ENCODE peak calls at places on chromosomes 4 and X, in ten cellular contexts. Z is activated naive CD4-positive, alpha-beta T cell treated with Interleukin-2 at 50 U/mL for 16 hours; A is stimulated activated naive CD4-positive, alpha-beta T cell treated with Interleukin-2 at 50 U/mL for 16 hours; U is activated CD4-positive, alpha-beta T cell treated with anti-CD3 and anti-CD28 coated beads, Interleukin-2, amount 50 U/mL, for 4 hours; V is activated CD8-positive, alpha-beta memory T cell treated with anti-CD3 and anti-CD28 coated beads, Interleukin-2, amount 10 ng/mL, durations not matched to agents 7 days and 5 days; G is H9; D is NCI-H748 treated with DMSO at 0.1 percent for 48 hours; H is dermis microvascular lymphatic vessel endothelial cell; R is activated CD4-positive, alpha-beta memory T cell treated with anti-CD3 and anti-CD28 coated beads, Interleukin-2, amount 10 ng/mL, durations not matched to agents 7 days and 5 days; E is AG20443. C is an unnamed sample.

GRCh38 chrX:5916945-5917344 is 311.7 kb downstream of the NLGN4X start:
- DNase-seq in E (no peak), H (no peak), Z (no peak), V (no peak), R (no peak), U (no peak), D (no peak), G (no peak), A (no peak), C (no peak)

GRCh38 chrX:22220941-22221340 is 51.8 kb upstream of the CBLL2 start:
- DNase-seq in R (no peak), A (no peak), U (no peak), E (peak), G (no peak), V (no peak), H (no peak), Z (no peak), D (no peak), C (no peak)

GRCh38 chrX:46978341-46979291 is 66.4 kb downstream of the JADE3 start:
- DNase-seq in Z (peak), G (peak), E (peak), H (peak), D (peak), U (peak), V (peak), R (peak), A (peak), C (peak)

GRCh38 chr4:135533053-135533452 is 1331.5 kb upstream of the PABPC4L start:
- DNase-seq in V (no peak), A (no peak), E (no peak), G (no peak), R (no peak), Z (no peak), D (no peak), H (no peak), U (no peak), C (no peak)

GRCh38 chrX:275967-276587 is 5.1 kb upstream of the PLCXD1 start:
- DNase-seq in G (peak), U (no peak), R (peak), E (peak), A (no peak), Z (peak), V (peak), D (no peak), H (peak), C (no peak)

GRCh38 chr4:137203601-137204000 is 328.7 kb downstream of the PCDH18 start:
- DNase-seq in D (no peak), V (no peak), R (no peak), E (peak), G (no peak), A (no peak), H (no peak), U (no peak), Z (no peak), C (no peak)

GRCh38 chrX:45295587-45295986 is 94.9 kb upstream of the DIPK2B start:
- DNase-seq in V (no peak), Z (no peak), E (peak), D (peak), U (no peak), R (no peak), H (peak), A (no peak), G (no peak), C (no peak)

GRCh38 chr4:25144870-25145481 is 15.3 kb downstream of the SEPSECS start:
- DNase-seq in H (peak), A (no peak), E (peak), Z (no peak), V (no peak), D (peak), G (no peak), R (no peak), U (no peak), C (no peak)

GRCh38 chrX:79081895-79082512 is 62.5 kb upstream of the GPR174 start:
- DNase-seq in D (peak), H (peak), V (peak), R (no peak), U (peak), Z (no peak), A (no peak), E (peak), G (no peak), C (no peak)